ENCODE peak calls at places on chromosomes 11 and 22, in five cellular contexts. D is PC-3, M is AG04450, H is astrocyte of the spinal cord, X is AG04449. L is an unnamed sample.

GRCh38 chr11:27277843-27278242 is 85.2 kb downstream of the CCDC34 start:
- DNase-seq in D (no peak), M (no peak), H (no peak), X (no peak), L (no peak)

GRCh38 chr11:119885067-119885466 is 156.1 kb upstream of the NECTIN1 start:
- DNase-seq in D (no peak), M (no peak), H (no peak), X (no peak), L (no peak)

GRCh38 chr11:95788921-95789505 is 569 bp downstream of the FAM76B start:
- DNase-seq in D (peak), M (no peak), H (peak), X (no peak), L (no peak)

GRCh38 chr11:122584670-122585069 is 70.9 kb upstream of the UBASH3B start:
- DNase-seq in D (no peak), M (no peak), H (no peak), X (no peak), L (no peak)

GRCh38 chr11:121479355-121479754 is 26.6 kb upstream of the SORL1-AS1 start:
- DNase-seq in D (no peak), M (no peak), H (no peak), X (no peak), L (no peak)

GRCh38 chr11:108592591-108593213 is 866 bp downstream of the EXPH5 start:
- DNase-seq in D (peak), M (no peak), H (no peak), X (no peak), L (no peak)

GRCh38 chr11:57432017-57432590 is 5.2 kb upstream of the SLC43A3 start:
- DNase-seq in D (no peak), M (no peak), H (no peak), X (no peak), L (no peak)

GRCh38 chr22:23745780-23746179 is 5.1 kb downstream of the ZNF70 start:
- DNase-seq in D (no peak), M (no peak), H (no peak), X (no peak), L (no peak)

GRCh38 chr11:94676769-94677168 is 91.4 kb upstream of the AMOTL1 start:
- DNase-seq in D (peak), M (no peak), H (no peak), X (no peak), L (no peak)

GRCh38 chr22:30304495-30305244 is 15.4 kb upstream of the CASTOR1 start:
- DNase-seq in D (peak), M (no peak), H (no peak), X (no peak), L (no peak)

GRCh38 chr11:130785376-130786110 is 130.7 kb downstream of the SNX19 start:
- DNase-seq in D (peak), M (peak), H (peak), X (no peak), L (no peak)

GRCh38 chr22:31490496-31490925 is 869 bp upstream of the EIF4ENIF1 start:
- DNase-seq in D (peak), M (peak), H (no peak), X (no peak), L (peak)

DNA sequence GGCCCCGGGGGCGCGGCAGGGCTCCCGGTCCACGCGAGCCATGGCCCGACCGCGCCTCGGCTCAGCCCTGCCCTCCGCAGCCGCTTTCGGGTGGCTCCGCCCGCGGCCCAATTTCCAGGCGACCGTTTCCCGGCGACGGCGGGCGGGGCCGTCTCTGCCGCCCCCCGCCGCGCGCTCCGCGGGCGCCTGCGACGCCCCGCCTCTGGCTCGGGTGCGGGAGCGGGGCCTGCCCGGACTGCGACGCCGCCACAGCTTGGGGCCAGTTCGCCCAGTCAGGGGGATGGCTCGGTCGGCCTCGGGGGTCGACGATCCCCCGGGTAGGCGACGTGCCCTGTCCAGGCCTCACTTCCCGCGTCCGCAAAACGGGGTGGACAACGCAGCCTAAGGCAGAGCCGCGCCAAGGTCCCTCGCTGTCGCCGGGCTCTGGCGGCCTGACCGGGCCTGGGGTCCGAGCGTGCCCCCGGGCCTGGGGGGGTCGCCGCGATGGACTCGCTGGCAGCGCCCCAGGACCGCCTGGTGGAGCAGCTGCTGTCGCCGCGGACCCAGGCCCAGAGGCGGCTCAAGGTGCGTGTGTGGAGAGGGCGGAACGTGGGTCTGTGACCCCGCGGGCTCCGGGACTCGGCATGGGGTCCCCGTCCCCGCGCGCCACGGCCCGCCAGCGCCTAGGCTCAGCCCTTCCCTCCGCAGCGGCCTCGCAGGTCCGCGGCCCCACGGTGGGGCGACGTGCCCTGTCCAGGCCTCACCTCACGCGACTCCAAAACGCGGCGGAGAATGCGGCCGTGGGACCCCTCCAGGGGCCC is 4.2 kb downstream of the SEPTIN5 start:
- DNase-seq in D (no peak), M (no peak), H (no peak), X (no peak), L (no peak)
- H3K4me3 ChIP-seq in D (peak), M (peak), H (peak), X (peak), L (peak)

DNA sequence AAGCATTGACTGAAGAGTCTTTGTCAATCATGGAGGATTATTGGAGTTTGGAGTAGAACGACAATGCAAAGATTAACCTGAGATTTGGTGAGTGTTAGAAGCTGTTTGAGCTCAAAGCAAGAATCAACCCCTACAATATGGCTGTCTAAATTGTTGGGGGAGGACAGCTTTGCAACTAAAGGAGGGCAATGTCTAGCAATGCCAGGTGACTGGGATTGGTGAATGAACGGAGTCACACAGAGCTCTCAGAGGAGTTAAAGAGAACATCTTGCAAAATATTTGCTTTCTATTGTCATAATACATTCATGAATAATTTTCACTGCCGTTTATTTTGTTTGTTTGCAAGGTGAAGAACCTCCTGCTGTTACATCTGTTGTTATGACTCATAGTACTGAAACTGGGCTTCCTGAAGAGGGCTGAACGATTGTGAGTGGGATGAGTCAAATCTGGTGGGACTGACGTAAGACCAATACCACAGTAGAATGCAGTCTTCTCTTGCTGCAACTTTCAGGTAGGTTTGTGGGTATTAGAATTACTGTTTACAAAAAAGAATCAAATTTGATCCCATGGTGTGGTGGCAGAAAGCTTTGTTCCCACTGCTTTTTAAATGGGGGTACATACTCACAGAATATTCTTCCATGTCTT is 281.9 kb downstream of the CADM1 start:
- DNase-seq in D (peak), M (peak), H (peak), X (peak), L (peak)
- H3K4me3 ChIP-seq in D (no peak), M (no peak), H (no peak), X (no peak), L (no peak)

DNA sequence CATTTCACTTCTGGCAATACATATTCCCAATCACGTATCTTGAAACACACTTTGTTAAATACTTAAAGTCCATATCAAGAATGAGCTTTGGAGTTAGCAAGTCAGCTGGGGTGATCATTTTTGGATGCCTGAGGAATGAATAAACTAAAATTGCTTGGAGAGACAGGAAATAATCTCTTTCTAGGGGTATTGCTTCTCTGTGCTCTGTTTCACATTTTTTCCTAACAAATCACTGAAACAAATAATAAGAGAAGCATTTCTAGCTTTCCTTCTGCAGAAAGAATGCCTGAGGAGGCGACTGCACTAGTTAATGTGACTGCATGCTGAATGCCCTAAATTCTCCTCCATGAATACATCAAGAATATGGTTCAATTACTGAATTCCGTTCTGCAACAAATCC is 541.4 kb upstream of the CCDC90B start:
- DNase-seq in D (no peak), M (no peak), H (peak), X (peak), L (peak)
- H3K4me3 ChIP-seq in D (no peak), M (no peak), H (no peak), X (no peak), L (no peak)

GRCh38 chr11:112465433-112466024 is 204.9 kb upstream of the PLET1 start:
- DNase-seq in D (no peak), M (no peak), H (no peak), X (no peak), L (no peak)

GRCh38 chr11:112464949-112465348 is 204.3 kb upstream of the PLET1 start:
- DNase-seq in D (no peak), M (no peak), H (no peak), X (no peak), L (no peak)

GRCh38 chr11:112470355-112470754 is 209.7 kb upstream of the PLET1 start:
- DNase-seq in D (peak), M (no peak), H (no peak), X (no peak), L (no peak)

GRCh38 chr11:112469376-112469775 is 208.7 kb upstream of the PLET1 start:
- DNase-seq in D (no peak), M (no peak), H (no peak), X (no peak), L (no peak)

GRCh38 chr11:112467721-112468120 is 207.1 kb upstream of the PLET1 start:
- DNase-seq in D (no peak), M (no peak), H (no peak), X (no peak), L (no peak)
- H3K4me3 ChIP-seq in D (no peak), M (no peak), H (no peak), X (no peak), L (no peak)

GRCh38 chr11:69221086-69221485 is 65.4 kb downstream of the SMIM38 start:
- DNase-seq in D (no peak), M (no peak), H (no peak), X (no peak), L (no peak)
- H3K4me3 ChIP-seq in D (no peak), M (no peak), H (no peak), X (no peak), L (no peak)

GRCh38 chr11:72222106-72222891 is 2.3 kb upstream of the INPPL1 start:
- DNase-seq in D (no peak), M (no peak), H (no peak), X (no peak), L (no peak)

GRCh38 chr11:72220696-72221363 is 3.7 kb upstream of the INPPL1 start:
- DNase-seq in D (no peak), M (no peak), H (no peak), X (no peak), L (no peak)

GRCh38 chr11:72223615-72224586 is 666 bp upstream of the INPPL1 start:
- DNase-seq in D (peak), M (no peak), H (peak), X (no peak), L (peak)

GRCh38 chr11:72222907-72223614 is 1.5 kb upstream of the INPPL1 start:
- DNase-seq in D (peak), M (peak), H (peak), X (no peak), L (peak)

GRCh38 chr11:72221386-72221785 is 3.2 kb upstream of the INPPL1 start:
- DNase-seq in D (no peak), M (no peak), H (no peak), X (no peak), L (no peak)
- H3K4me3 ChIP-seq in D (no peak), M (no peak), H (no peak), X (no peak), L (no peak)

GRCh38 chr11:3165152-3165705 is at the start of gene OSBPL5:
- DNase-seq in D (peak), M (peak), H (peak), X (no peak), L (no peak)

GRCh38 chr11:3164138-3164539 is 971 bp downstream of the OSBPL5 start:
- DNase-seq in D (no peak), M (no peak), H (no peak), X (no peak), L (no peak)

GRCh38 chr11:3163241-3163981 is 1.7 kb downstream of the OSBPL5 start:
- DNase-seq in D (no peak), M (no peak), H (no peak), X (no peak), L (no peak)

GRCh38 chr11:3165916-3166267 is 782 bp upstream of the OSBPL5 start:
- DNase-seq in D (no peak), M (no peak), H (no peak), X (no peak), L (no peak)

DNA sequence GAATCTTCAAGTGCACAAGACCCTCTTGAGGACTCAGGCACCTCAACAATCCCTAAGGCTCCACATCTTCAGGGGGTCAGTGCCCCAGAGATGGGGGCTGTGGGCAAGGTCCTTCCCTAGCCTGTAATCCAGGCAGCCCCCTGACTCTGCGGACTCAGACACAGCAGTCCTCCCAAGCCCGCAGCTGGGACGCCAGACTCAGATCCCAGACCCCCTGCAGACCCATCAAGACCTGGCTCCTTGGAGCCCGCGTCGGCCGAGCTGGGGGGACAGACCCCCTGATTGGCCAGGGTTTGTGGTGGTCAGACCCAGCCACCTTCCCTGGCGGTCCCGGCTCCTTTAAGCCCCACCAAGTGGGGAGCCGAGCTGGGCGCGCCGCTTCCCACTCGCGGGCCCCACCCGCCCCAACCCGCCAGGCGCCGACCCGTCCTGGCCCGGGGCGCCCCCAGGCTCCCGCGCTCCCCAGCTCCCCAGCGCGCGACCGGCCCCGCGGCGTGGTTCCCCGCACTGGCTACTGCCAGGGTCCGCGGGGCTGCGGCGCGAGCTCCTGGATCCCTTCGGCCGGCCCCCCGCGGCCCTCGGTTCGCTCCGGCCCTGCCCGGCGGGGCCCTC is 464 bp downstream of the OSBPL5 start:
- DNase-seq in D (no peak), M (no peak), H (no peak), X (no peak), L (no peak)
- H3K4me3 ChIP-seq in D (peak), M (peak), H (peak), X (peak), L (peak)